ENCODE peak calls at places on chromosomes 4 and X, in eight cellular contexts. I is adipocyte, M is kidney glomerular epithelial cell, D is T-cell, B is NCI-H1092, R is naive B cell, J is spleen, L is fibroblast of villous mesenchyme. O is an unnamed sample.

GRCh38 chr4:76931576-76932276 is 17.8 kb upstream of the SEPTIN11 start:
- DNase-seq in D (no peak), M (no peak), I (no peak), L (no peak), B (no peak), R (no peak), J (no peak), O (no peak)

GRCh38 chr4:86443495-86443894 is 83.6 kb upstream of the MAPK10 start:
- DNase-seq in J (no peak), B (no peak), M (no peak), R (no peak), D (no peak), I (no peak), L (no peak), O (no peak)

GRCh38 chr4:21949073-21949457 is 493 bp upstream of the KCNIP4 start:
- DNase-seq in J (peak; percentile 73), R (no peak), M (no peak), B (no peak), D (no peak), I (peak; percentile 22), L (peak; percentile 5), O (no peak)

GRCh38 chr4:25075851-25076250 is 45.1 kb upstream of the LGI2 start:
- DNase-seq in J (no peak), I (no peak), B (no peak), L (no peak), R (no peak), M (no peak), D (no peak), O (peak; percentile 14)

GRCh38 chrX:12304261-12304660 is 166.0 kb downstream of the FRMPD4 start:
- DNase-seq in J (no peak), B (no peak), R (no peak), M (no peak), I (peak; percentile 76), L (peak; percentile 30), D (no peak), O (no peak)

GRCh38 chr4:170591076-170591475 is 501.3 kb upstream of the AADAT start:
- DNase-seq in J (no peak), L (no peak), M (no peak), B (no peak), R (no peak), I (no peak), D (no peak), O (no peak)

GRCh38 chrX:140709421-140709846 is at the start of gene LINC00632:
- DNase-seq in R (no peak), D (no peak), M (no peak), J (no peak), I (no peak), B (no peak), L (no peak), O (no peak)

GRCh38 chr4:7759221-7759620 is 180.4 kb downstream of the AFAP1 start:
- DNase-seq in M (no peak), L (no peak), R (no peak), J (peak; percentile 70), D (peak; percentile 68), I (no peak), B (no peak), O (no peak)

GRCh38 chr4:54941994-54942552 is 183.3 kb downstream of the KDR start:
- DNase-seq in D (peak; percentile 61), I (no peak), L (no peak), M (no peak), B (peak; percentile 15), R (peak; percentile 45), J (peak; percentile 72), O (peak; percentile 11)